ENCODE peak calls at places on chromosomes 12 and 14, in eight cellular contexts. One of them, this sample, is unnamed.

GRCh38 chr12:93664573-93665138 is 12.5 kb upstream of the CRADD start:
- DNase-seq in AG04450: no peak
- DNase-seq in testis: no peak
- DNase-seq in tibial nerve: no peak
- DNase-seq in ovary: no peak
- DNase-seq in bronchial epithelial cell: peak
- DNase-seq in PC-9: no peak
- DNase-seq in left ventricle myocardium inferior: no peak
- DNase-seq in this sample: peak

GRCh38 chr12:103844296-103844695 is 3.3 kb upstream of the NT5DC3 start:
- DNase-seq in bronchial epithelial cell: no peak
- DNase-seq in left ventricle myocardium inferior: no peak
- DNase-seq in testis: no peak
- DNase-seq in tibial nerve: no peak
- DNase-seq in PC-9: no peak
- DNase-seq in ovary: no peak
- DNase-seq in AG04450: no peak
- DNase-seq in this sample: no peak

GRCh38 chr14:22096511-22096890 is 422.9 kb upstream of the OR4E1 start:
- DNase-seq in ovary: no peak
- DNase-seq in AG04450: no peak
- DNase-seq in bronchial epithelial cell: no peak
- DNase-seq in PC-9: no peak
- DNase-seq in tibial nerve: no peak
- DNase-seq in testis: no peak
- DNase-seq in left ventricle myocardium inferior: no peak
- DNase-seq in this sample: no peak

GRCh38 chr12:43736921-43737440 is 21.6 kb downstream of the PUS7L start:
- DNase-seq in left ventricle myocardium inferior: no peak
- DNase-seq in AG04450: no peak
- DNase-seq in tibial nerve: no peak
- DNase-seq in PC-9: no peak
- DNase-seq in bronchial epithelial cell: no peak
- DNase-seq in ovary: no peak
- DNase-seq in testis: no peak
- DNase-seq in this sample: no peak

GRCh38 chr12:100741084-100741711 is 53.4 kb upstream of the ANO4 start:
- DNase-seq in testis: no peak
- DNase-seq in PC-9: no peak
- DNase-seq in tibial nerve: peak
- DNase-seq in left ventricle myocardium inferior: no peak
- DNase-seq in AG04450: no peak
- DNase-seq in ovary: no peak
- DNase-seq in bronchial epithelial cell: peak
- DNase-seq in this sample: no peak

GRCh38 chr12:86724716-86725115 is 468.5 kb upstream of the MGAT4C start:
- DNase-seq in testis: no peak
- DNase-seq in PC-9: no peak
- DNase-seq in bronchial epithelial cell: no peak
- DNase-seq in AG04450: peak
- DNase-seq in left ventricle myocardium inferior: no peak
- DNase-seq in ovary: no peak
- DNase-seq in tibial nerve: no peak
- DNase-seq in this sample: peak

GRCh38 chr14:59360923-59361794 is 104.0 kb downstream of the GPR135 start:
- DNase-seq in testis: no peak
- DNase-seq in PC-9: peak
- DNase-seq in left ventricle myocardium inferior: peak
- DNase-seq in AG04450: peak
- DNase-seq in bronchial epithelial cell: peak
- DNase-seq in tibial nerve: peak
- DNase-seq in ovary: peak
- DNase-seq in this sample: peak

GRCh38 chr14:52473557-52473956 is 78.7 kb downstream of the TXNDC16 start:
- DNase-seq in testis: no peak
- DNase-seq in ovary: no peak
- DNase-seq in PC-9: no peak
- DNase-seq in left ventricle myocardium inferior: no peak
- DNase-seq in bronchial epithelial cell: peak
- DNase-seq in tibial nerve: no peak
- DNase-seq in AG04450: no peak
- DNase-seq in this sample: no peak

GRCh38 chr14:94142836-94143235 is 13.4 kb upstream of the IFI27L2 start:
- DNase-seq in AG04450: no peak
- DNase-seq in testis: no peak
- DNase-seq in tibial nerve: no peak
- DNase-seq in bronchial epithelial cell: no peak
- DNase-seq in ovary: no peak
- DNase-seq in left ventricle myocardium inferior: no peak
- DNase-seq in PC-9: no peak
- DNase-seq in this sample: no peak

GRCh38 chr14:45253754-45254300 is 825 bp upstream of the MIS18BP1 start:
- DNase-seq in PC-9: no peak
- DNase-seq in testis: peak
- DNase-seq in left ventricle myocardium inferior: peak
- DNase-seq in bronchial epithelial cell: peak
- DNase-seq in tibial nerve: no peak
- DNase-seq in AG04450: no peak
- DNase-seq in ovary: peak
- DNase-seq in this sample: no peak

GRCh38 chr12:124347805-124348658 is 53.1 kb downstream of the RFLNA start:
- DNase-seq in tibial nerve: no peak
- DNase-seq in AG04450: no peak
- DNase-seq in PC-9: no peak
- DNase-seq in testis: no peak
- DNase-seq in bronchial epithelial cell: no peak
- DNase-seq in ovary: no peak
- DNase-seq in left ventricle myocardium inferior: no peak
- DNase-seq in this sample: no peak

GRCh38 chr12:57631566-57632368 is 1.2 kb downstream of the B4GALNT1 start:
- DNase-seq in tibial nerve: no peak
- DNase-seq in AG04450: no peak
- DNase-seq in bronchial epithelial cell: no peak
- DNase-seq in ovary: no peak
- DNase-seq in PC-9: no peak
- DNase-seq in left ventricle myocardium inferior: no peak
- DNase-seq in testis: peak
- DNase-seq in this sample: no peak

GRCh38 chr12:67981236-67982164 is 7.7 kb upstream of the IFNG-AS1 start:
- DNase-seq in tibial nerve: no peak
- DNase-seq in AG04450: peak
- DNase-seq in testis: peak
- DNase-seq in left ventricle myocardium inferior: no peak
- DNase-seq in ovary: no peak
- DNase-seq in bronchial epithelial cell: peak
- DNase-seq in PC-9: peak
- DNase-seq in this sample: peak

GRCh38 chr12:98503343-98503592 is 12.1 kb upstream of the TMPO start:
- DNase-seq in left ventricle myocardium inferior: peak
- DNase-seq in tibial nerve: peak
- DNase-seq in AG04450: peak
- DNase-seq in bronchial epithelial cell: peak
- DNase-seq in PC-9: peak
- DNase-seq in ovary: peak
- DNase-seq in testis: peak
- DNase-seq in this sample: peak

GRCh38 chr12:48780381-48781025 is 8.4 kb downstream of the ADCY6 start:
- DNase-seq in left ventricle myocardium inferior: no peak
- DNase-seq in tibial nerve: no peak
- DNase-seq in bronchial epithelial cell: no peak
- DNase-seq in testis: no peak
- DNase-seq in PC-9: no peak
- DNase-seq in ovary: no peak
- DNase-seq in AG04450: no peak
- DNase-seq in this sample: no peak

GRCh38 chr12:107749094-107749493 is 11.8 kb downstream of the PRDM4 start:
- DNase-seq in bronchial epithelial cell: peak
- DNase-seq in testis: no peak
- DNase-seq in ovary: no peak
- DNase-seq in tibial nerve: no peak
- DNase-seq in AG04450: no peak
- DNase-seq in left ventricle myocardium inferior: no peak
- DNase-seq in PC-9: no peak
- DNase-seq in this sample: peak

GRCh38 chr12:59780605-59781135 is 184.8 kb downstream of the SLC16A7 start:
- DNase-seq in ovary: no peak
- DNase-seq in tibial nerve: no peak
- DNase-seq in testis: no peak
- DNase-seq in bronchial epithelial cell: peak
- DNase-seq in left ventricle myocardium inferior: no peak
- DNase-seq in AG04450: no peak
- DNase-seq in PC-9: no peak
- DNase-seq in this sample: peak

DNA sequence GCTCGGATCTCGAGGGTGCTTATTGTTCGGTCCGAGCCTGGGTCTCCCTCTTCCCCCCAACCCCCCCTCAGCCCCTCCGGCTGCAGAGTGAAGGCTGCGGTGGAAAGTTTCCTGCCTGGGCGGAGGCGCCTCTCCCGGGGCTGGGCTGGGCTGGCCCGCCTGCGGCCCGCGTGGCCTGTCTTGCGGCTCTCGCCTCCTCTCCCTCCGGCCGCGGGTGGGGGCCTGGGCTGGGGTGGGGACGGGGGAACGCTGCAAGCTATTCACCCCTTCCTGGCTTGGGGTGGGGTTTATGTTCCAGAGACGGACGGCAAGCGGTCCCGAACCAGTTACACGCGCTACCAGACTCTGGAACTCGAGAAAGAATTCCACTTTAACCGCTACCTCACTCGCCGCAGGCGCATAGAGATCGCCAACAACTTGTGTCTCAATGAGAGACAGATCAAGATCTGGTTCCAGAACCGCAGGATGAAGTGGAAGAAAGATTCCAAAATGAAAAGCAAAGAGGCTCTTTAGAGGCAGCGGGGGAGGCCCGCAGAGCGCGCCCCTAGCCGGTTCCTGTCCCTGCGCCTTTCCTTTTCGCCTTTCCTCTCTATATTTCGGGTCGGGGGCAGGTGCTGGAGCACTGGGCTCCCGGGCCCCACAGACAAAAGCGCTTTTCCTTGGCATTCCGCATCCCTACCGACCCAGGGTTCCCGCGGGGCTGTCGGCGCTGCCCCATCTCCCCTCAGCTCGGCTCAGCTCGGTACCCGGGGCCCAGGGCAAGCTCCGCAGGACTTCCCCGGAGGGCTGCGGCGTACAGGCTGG is 1.3 kb downstream of the HOXC5 start:
- DNase-seq in ovary: peak
- DNase-seq in bronchial epithelial cell: no peak
- DNase-seq in tibial nerve: no peak
- DNase-seq in testis: no peak
- DNase-seq in left ventricle myocardium inferior: no peak
- DNase-seq in PC-9: no peak
- DNase-seq in AG04450: no peak
- DNase-seq in this sample: peak
- H3K4me3 ChIP-seq in ovary: peak
- H3K4me3 ChIP-seq in bronchial epithelial cell: no peak
- H3K4me3 ChIP-seq in tibial nerve: peak
- H3K4me3 ChIP-seq in testis: peak
- H3K4me3 ChIP-seq in left ventricle myocardium inferior: peak
- H3K4me3 ChIP-seq in PC-9: peak
- H3K4me3 ChIP-seq in AG04450: no peak
- H3K4me3 ChIP-seq in this sample: peak

GRCh38 chr12:52984136-52984535 is 22.1 kb upstream of the EIF4B start:
- DNase-seq in ovary: no peak
- DNase-seq in bronchial epithelial cell: no peak
- DNase-seq in left ventricle myocardium inferior: no peak
- DNase-seq in AG04450: no peak
- DNase-seq in PC-9: no peak
- DNase-seq in tibial nerve: no peak
- DNase-seq in testis: no peak
- DNase-seq in this sample: peak
- TF ChIP-seq CTCF in ovary: no peak
- TF ChIP-seq CTCF in bronchial epithelial cell: peak
- TF ChIP-seq CTCF in left ventricle myocardium inferior: no peak
- TF ChIP-seq CTCF in AG04450: peak
- TF ChIP-seq CTCF in PC-9: peak
- TF ChIP-seq CTCF in tibial nerve: no peak
- TF ChIP-seq CTCF in testis: no peak
- TF ChIP-seq CTCF in this sample: peak

GRCh38 chr12:96224219-96224615 is 30.0 kb downstream of the ELK3 start:
- DNase-seq in testis: no peak
- DNase-seq in AG04450: no peak
- DNase-seq in ovary: no peak
- DNase-seq in bronchial epithelial cell: no peak
- DNase-seq in left ventricle myocardium inferior: no peak
- DNase-seq in tibial nerve: no peak
- DNase-seq in PC-9: no peak
- DNase-seq in this sample: no peak

GRCh38 chr12:96226401-96226800 is 32.2 kb downstream of the ELK3 start:
- DNase-seq in testis: no peak
- DNase-seq in AG04450: no peak
- DNase-seq in left ventricle myocardium inferior: no peak
- DNase-seq in PC-9: no peak
- DNase-seq in tibial nerve: no peak
- DNase-seq in ovary: no peak
- DNase-seq in bronchial epithelial cell: no peak
- DNase-seq in this sample: no peak

GRCh38 chr12:96225994-96226399 is 31.8 kb downstream of the ELK3 start:
- DNase-seq in bronchial epithelial cell: no peak
- DNase-seq in left ventricle myocardium inferior: no peak
- DNase-seq in PC-9: no peak
- DNase-seq in AG04450: no peak
- DNase-seq in tibial nerve: no peak
- DNase-seq in ovary: no peak
- DNase-seq in testis: no peak
- DNase-seq in this sample: no peak

GRCh38 chr12:96223411-96224218 is 29.4 kb downstream of the ELK3 start:
- DNase-seq in tibial nerve: no peak
- DNase-seq in PC-9: no peak
- DNase-seq in AG04450: no peak
- DNase-seq in ovary: no peak
- DNase-seq in left ventricle myocardium inferior: no peak
- DNase-seq in testis: no peak
- DNase-seq in bronchial epithelial cell: no peak
- DNase-seq in this sample: no peak

GRCh38 chr12:96225003-96225855 is 31.1 kb downstream of the ELK3 start:
- DNase-seq in left ventricle myocardium inferior: no peak
- DNase-seq in PC-9: no peak
- DNase-seq in ovary: peak
- DNase-seq in testis: no peak
- DNase-seq in AG04450: no peak
- DNase-seq in bronchial epithelial cell: no peak
- DNase-seq in tibial nerve: no peak
- DNase-seq in this sample: no peak
- H3K4me3 ChIP-seq in left ventricle myocardium inferior: no peak
- H3K4me3 ChIP-seq in PC-9: no peak
- H3K4me3 ChIP-seq in ovary: no peak
- H3K4me3 ChIP-seq in testis: no peak
- H3K4me3 ChIP-seq in AG04450: no peak
- H3K4me3 ChIP-seq in bronchial epithelial cell: no peak
- H3K4me3 ChIP-seq in tibial nerve: no peak
- H3K4me3 ChIP-seq in this sample: no peak

GRCh38 chr14:87935081-87935828 is 57.7 kb downstream of the GALC start:
- DNase-seq in PC-9: no peak
- DNase-seq in testis: no peak
- DNase-seq in bronchial epithelial cell: no peak
- DNase-seq in AG04450: no peak
- DNase-seq in tibial nerve: no peak
- DNase-seq in ovary: no peak
- DNase-seq in left ventricle myocardium inferior: no peak
- DNase-seq in this sample: no peak

GRCh38 chr14:87935895-87936294 is 57.1 kb downstream of the GALC start:
- DNase-seq in testis: no peak
- DNase-seq in PC-9: no peak
- DNase-seq in AG04450: no peak
- DNase-seq in left ventricle myocardium inferior: no peak
- DNase-seq in ovary: no peak
- DNase-seq in tibial nerve: no peak
- DNase-seq in bronchial epithelial cell: no peak
- DNase-seq in this sample: no peak

GRCh38 chr14:87934185-87934584 is 58.8 kb downstream of the GALC start:
- DNase-seq in bronchial epithelial cell: peak
- DNase-seq in PC-9: no peak
- DNase-seq in ovary: no peak
- DNase-seq in tibial nerve: no peak
- DNase-seq in left ventricle myocardium inferior: no peak
- DNase-seq in testis: no peak
- DNase-seq in AG04450: no peak
- DNase-seq in this sample: no peak
- TF ChIP-seq CTCF in bronchial epithelial cell: no peak
- TF ChIP-seq CTCF in PC-9: no peak
- TF ChIP-seq CTCF in ovary: no peak
- TF ChIP-seq CTCF in tibial nerve: no peak
- TF ChIP-seq CTCF in left ventricle myocardium inferior: no peak
- TF ChIP-seq CTCF in testis: no peak
- TF ChIP-seq CTCF in AG04450: no peak
- TF ChIP-seq CTCF in this sample: no peak